ENCODE peak calls at places on chromosomes 13 and 19, in six cellular contexts. P is mesenchymal stem cell, M is IMR-90, A is neuronal stem cell, O is H1, J is trophoblast cell. H is an unnamed sample. For H3K27me3, the result is how much of the 10 kb centered on the place peaks cover.

GRCh38 chr19:2266183-2266993 is 10.2 kb upstream of the JSRP1 start:
- DNase-seq in P (peak), M (peak), A (no peak), O (no peak), J (peak), H (no peak)

GRCh38 chr19:39826311-39826945 is 7.5 kb downstream of the DYRK1B start:
- DNase-seq in P (no peak), M (no peak), A (no peak), O (no peak), J (no peak), H (no peak)

GRCh38 chr13:21911916-21912315 is 241.0 kb downstream of the FGF9 start:
- DNase-seq in P (no peak), M (no peak), A (no peak), O (no peak), J (no peak), H (peak)

GRCh38 chr19:21586341-21587116 is 81.1 kb downstream of the ZNF429 start:
- DNase-seq in P (no peak), M (no peak), A (no peak), O (no peak), J (peak), H (peak)

GRCh38 chr13:32423592-32423991 is 4.3 kb downstream of the N4BP2L1 start:
- DNase-seq in P (no peak), M (no peak), A (no peak), O (no peak), J (no peak), H (no peak)

GRCh38 chr13:75715598-75716523 is 79.7 kb downstream of the LMO7 start:
- DNase-seq in P (peak), M (no peak), A (no peak), O (no peak), J (peak), H (no peak)

GRCh38 chr19:10290876-10291553 is 1.3 kb downstream of the ICAM5 start:
- DNase-seq in P (peak), M (peak), A (no peak), O (no peak), J (peak), H (peak)

GRCh38 chr13:102580552-102581169 is 16.1 kb upstream of the TPP2 start:
- DNase-seq in P (peak), M (peak), A (peak), O (no peak), J (peak), H (peak)

GRCh38 chr19:56508282-56508778 is 675 bp downstream of the ZNF471 start:
- DNase-seq in P (no peak), M (no peak), A (no peak), O (no peak), J (no peak), H (no peak)

GRCh38 chr13:23804166-23804565 is 85.0 kb downstream of the MIPEP start:
- DNase-seq in P (no peak), M (no peak), A (no peak), O (no peak), J (no peak), H (no peak)

GRCh38 chr13:97121894-97122293 is 100.2 kb upstream of the MBNL2 start:
- DNase-seq in P (peak), M (peak), A (no peak), O (no peak), J (peak), H (peak)

GRCh38 chr13:97015661-97016350 is 21.5 kb upstream of the OXGR1 start:
- DNase-seq in P (no peak), M (no peak), A (no peak), O (no peak), J (no peak), H (no peak)

GRCh38 chr13:68748038-68748437 is 1359.6 kb upstream of the ATXN8OS start:
- DNase-seq in P (no peak), M (no peak), A (no peak), O (no peak), J (no peak), H (no peak)

GRCh38 chr13:48456546-48456945 is 43.6 kb upstream of the LPAR6 start:
- DNase-seq in P (no peak), M (no peak), A (no peak), O (no peak), J (no peak), H (no peak)

GRCh38 chr19:42097461-42097860 is 21.5 kb downstream of the ZNF574 start:
- DNase-seq in P (no peak), M (no peak), A (no peak), O (no peak), J (peak), H (no peak)

GRCh38 chr13:31037351-31037750 is 104.9 kb downstream of the TEX26 start:
- DNase-seq in P (no peak), M (no peak), A (no peak), O (no peak), J (no peak), H (no peak)

GRCh38 chr13:34361528-34361927 is 543.6 kb downstream of the RFC3 start:
- DNase-seq in P (no peak), M (no peak), A (no peak), O (no peak), J (peak), H (no peak)

GRCh38 chr13:67122251-67122650 is 107.9 kb downstream of the PCDH9 start:
- DNase-seq in P (no peak), M (no peak), A (no peak), O (no peak), J (no peak), H (no peak)

DNA sequence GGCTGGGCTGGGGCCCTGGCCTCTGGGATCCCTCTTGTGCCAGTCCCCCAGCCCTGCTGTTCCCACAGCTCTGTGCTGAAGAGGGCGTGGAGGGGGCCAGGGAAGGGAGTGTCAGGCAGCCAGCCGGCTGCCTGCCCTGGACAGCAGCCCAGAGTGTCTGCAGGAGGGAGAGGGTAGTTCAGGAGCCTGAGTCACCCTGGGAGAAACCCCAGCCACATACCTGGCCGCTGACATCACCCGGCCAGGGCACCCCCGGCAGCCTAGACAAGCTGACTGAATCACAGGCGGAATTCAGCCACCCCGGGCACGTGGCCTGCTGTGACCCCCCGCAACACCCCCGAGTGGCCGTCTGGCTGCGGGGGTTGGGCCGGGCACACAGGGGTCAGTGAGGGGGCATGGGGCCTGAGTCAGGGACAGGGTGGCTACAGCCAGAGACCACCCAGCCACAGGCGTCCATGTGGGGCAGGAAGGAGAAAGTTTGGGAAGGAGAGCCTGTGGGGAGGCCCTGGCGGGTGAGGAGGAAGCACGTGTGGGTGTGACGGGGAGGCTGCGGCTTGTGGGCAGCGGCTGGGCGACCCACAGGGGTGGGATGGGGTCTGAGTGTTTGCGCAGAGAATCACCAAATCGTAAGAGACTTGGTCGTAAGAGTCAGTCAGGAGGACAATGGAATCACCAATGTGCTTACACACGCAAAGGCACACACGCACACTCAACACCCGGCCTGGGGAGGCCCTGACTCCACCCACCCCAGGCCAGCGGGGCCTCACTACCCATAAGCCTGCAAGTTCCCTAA is 11.9 kb upstream of the FOSB start:
- DNase-seq in P (peak), M (peak), A (no peak), O (no peak), J (peak), H (peak)
- H3K4ac ChIP-seq in P (no peak), M (peak), A (no peak), O (peak), J (peak), H (peak)

GRCh38 chr13:50384724-50385123 is 369.5 kb downstream of the KCNRG start:
- DNase-seq in P (no peak), M (no peak), A (no peak), O (no peak), J (no peak), H (no peak)

GRCh38 chr13:50386527-50387123 is 371.4 kb downstream of the KCNRG start:
- DNase-seq in P (peak), M (peak), A (peak), O (no peak), J (no peak), H (peak)

GRCh38 chr13:50388481-50388880 is 373.2 kb downstream of the KCNRG start:
- DNase-seq in P (no peak), M (no peak), A (no peak), O (no peak), J (no peak), H (no peak)

GRCh38 chr13:50389726-50390125 is 374.5 kb downstream of the KCNRG start:
- DNase-seq in P (no peak), M (no peak), A (no peak), O (no peak), J (no peak), H (no peak)

GRCh38 chr13:50387124-50387581 is 371.9 kb downstream of the KCNRG start:
- DNase-seq in P (peak), M (peak), A (peak), O (no peak), J (peak), H (peak)
- H3K4me3 ChIP-seq in P (peak), M (no peak), A (no peak), O (no peak), J (no peak), H (no peak)

GRCh38 chr19:4234142-4234861 is 5.0 kb downstream of the EBI3 start:
- DNase-seq in P (peak), M (no peak), A (no peak), O (no peak), J (peak), H (no peak)

GRCh38 chr19:4234862-4235201 is 5.5 kb downstream of the EBI3 start:
- DNase-seq in P (no peak), M (no peak), A (no peak), O (no peak), J (peak), H (no peak)

GRCh38 chr19:4233282-4233853 is 4.0 kb downstream of the EBI3 start:
- DNase-seq in P (peak), M (peak), A (no peak), O (no peak), J (peak), H (peak)

GRCh38 chr19:4229179-4229931 is at the start of gene EBI3:
- DNase-seq in P (peak), M (peak), A (no peak), O (no peak), J (peak), H (peak)

DNA sequence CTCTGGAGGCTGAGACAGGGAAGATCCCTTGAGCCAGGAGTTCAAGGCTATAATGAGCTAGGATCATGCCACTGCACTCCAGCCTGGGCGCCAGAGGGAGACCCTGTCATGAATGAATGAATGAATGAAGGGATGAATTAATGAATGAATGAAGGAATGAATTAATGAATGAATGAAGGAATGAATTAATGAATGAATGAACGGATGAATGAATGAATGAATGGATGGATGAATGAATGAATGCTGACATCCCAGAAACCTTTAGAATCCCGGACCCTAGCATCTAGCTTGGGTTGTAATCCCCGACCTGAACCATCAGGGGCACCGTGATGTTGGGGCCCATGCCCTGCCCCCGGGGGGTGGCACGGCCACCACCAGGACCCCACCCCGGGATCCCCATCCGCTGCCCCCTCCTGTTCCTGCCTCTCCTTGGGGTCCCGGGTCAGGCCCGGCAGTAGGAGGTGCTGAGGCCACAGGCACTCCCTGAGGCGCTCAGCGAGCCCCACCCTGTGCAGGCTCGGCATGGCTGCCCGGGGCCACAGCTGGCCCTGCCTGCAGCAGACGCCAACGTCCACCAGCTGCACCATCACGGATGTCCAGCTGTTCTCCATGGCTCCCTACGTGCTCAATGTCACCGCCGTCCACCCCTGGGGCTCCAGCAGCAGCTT is 3.4 kb downstream of the EBI3 start:
- DNase-seq in P (no peak), M (no peak), A (no peak), O (no peak), J (peak), H (no peak)
- H3K27me3 ChIP-seq in P (under half), M (under half), A (under half), O (under half), J (under half), H (under half)

GRCh38 chr13:98332222-98332621 is 155.2 kb upstream of the RNF113B start:
- DNase-seq in P (no peak), M (no peak), A (no peak), O (no peak), J (no peak), H (no peak)
- H3K4ac ChIP-seq in P (no peak), M (no peak), A (no peak), O (no peak), J (no peak), H (no peak)

DNA sequence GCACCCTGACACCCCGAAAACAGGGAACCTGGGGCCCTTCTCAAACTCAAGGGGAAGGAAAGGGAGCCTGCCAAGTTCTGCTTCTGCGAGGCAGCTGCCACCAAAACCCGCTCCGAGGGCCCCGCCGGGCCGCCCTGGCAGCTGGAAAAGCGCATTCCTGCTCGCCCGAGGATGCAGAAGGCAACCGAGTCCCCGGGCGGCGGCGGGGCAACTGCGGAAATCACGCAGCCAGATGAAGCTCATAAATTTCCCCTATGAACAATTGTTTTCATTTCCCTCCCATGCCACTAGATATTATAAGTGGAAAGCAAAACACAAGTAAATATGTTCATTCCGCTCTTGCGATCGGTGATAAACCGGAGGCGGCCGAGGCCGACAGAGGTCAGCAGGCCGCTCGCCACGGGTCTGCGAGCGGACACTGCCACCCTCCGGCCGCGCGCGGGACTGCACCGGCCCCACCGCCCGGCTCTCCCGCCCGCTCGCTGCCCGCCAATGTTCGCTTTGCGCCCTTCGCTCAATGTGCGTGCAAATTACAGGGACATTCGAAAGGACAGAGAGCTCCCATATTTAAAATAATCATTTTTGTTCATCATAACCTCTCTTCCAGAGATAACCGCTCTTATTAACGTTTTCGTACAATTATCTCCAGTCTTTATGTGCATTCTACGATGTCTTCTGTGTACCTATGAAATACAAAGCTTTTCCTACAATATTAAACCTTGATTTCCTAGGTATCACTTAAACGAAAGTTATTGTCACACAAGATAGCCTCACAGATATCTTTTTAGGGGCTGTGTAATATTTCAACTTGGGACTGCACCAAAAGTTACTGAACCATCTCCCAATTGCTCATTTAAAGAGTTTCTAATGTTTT is 120.8 kb upstream of the ZNF507 start:
- DNase-seq in P (peak), M (peak), A (peak), O (no peak), J (peak), H (peak)
- H3K4me3 ChIP-seq in P (peak), M (no peak), A (peak), O (peak), J (no peak), H (no peak)

GRCh38 chr13:41457589-41458186 is 338 bp downstream of the RGCC start:
- DNase-seq in P (no peak), M (no peak), A (no peak), O (no peak), J (peak), H (peak)

GRCh38 chr13:41458187-41458938 is 1.0 kb downstream of the RGCC start:
- DNase-seq in P (peak), M (peak), A (no peak), O (no peak), J (peak), H (peak)

GRCh38 chr13:41460930-41461329 is 3.6 kb downstream of the RGCC start:
- DNase-seq in P (no peak), M (no peak), A (no peak), O (no peak), J (no peak), H (no peak)

GRCh38 chr13:41459754-41460111 is 2.4 kb downstream of the RGCC start:
- DNase-seq in P (no peak), M (no peak), A (no peak), O (no peak), J (no peak), H (no peak)

DNA sequence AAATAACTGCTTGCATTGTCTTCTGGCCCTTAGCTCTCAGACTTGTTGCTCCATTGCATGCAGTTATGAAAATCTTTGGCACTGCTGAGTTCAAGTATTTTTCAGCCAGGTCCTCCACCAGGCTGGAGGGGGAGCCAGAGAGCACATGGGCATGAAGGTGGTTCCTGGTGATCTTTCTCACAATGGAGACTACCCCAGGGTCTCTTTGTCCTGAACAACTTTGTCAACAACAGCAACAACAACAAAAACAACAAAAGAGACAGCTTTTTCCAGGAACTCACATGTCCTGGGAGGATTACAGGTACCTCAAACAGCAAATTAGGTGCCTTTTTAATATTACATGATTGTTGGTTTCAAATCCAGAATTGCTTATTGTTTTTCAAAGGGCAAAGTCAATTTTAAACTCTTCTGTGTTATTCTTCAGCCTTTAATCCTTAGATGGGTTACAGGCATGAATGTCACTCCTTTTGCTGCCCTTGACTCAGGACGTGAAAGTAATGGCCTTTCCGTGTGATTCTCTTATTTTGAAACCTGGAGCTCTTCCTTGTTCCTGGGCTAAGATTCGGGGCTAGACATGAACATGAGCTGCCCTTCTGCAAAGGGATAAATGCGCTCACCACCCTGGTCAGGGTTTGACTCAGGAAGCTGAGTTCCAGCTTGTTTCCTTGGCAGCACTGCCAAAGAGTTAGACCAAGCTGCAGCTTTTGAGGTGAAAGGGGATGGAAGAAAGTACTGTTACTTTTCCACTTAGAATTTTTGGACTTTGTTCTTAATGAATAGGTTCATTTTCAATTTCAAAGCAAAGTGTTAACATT is 1.8 kb downstream of the RGCC start:
- DNase-seq in P (peak), M (peak), A (no peak), O (no peak), J (peak), H (peak)
- H3K27me3 ChIP-seq in P (under half), M (under half), A (under half), O (half or more), J (under half), H (under half)

DNA sequence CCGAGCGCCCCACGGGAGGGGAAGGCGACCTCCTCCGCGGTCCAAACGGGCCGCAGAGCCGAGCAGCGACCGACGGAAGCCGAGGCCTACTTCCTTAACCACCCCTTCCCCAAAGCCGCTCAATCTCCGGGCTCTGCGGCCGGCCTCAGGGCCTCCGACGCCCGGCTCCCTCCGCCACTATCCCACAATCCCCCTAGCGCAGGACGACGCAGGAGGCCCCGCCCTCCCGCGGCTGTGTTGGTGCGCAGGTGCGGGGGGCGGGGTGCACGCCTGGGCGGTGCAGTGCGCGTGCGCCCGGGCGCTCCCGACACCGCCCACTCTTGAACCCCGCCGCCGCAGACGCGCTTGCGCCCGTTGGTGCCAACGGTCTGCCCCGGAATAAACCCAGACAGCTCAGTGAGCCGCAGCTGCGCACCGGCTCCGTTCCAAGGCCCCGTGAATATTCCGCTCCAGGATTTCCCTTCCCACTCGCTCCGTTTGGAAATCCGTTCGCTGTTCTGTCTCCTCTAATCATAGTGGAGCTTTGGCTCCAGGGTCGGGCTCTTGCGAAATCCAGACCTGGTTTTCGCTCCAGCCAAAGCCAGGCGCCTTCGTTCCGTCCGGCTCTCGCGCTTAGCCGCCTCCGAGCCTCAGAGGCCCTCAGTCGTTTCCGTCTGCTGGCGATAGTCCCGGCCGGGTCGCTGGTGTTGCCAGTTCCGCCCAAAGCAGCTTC is at the start of gene PPP6R1:
- DNase-seq in P (peak), M (peak), A (peak), O (peak), J (peak), H (peak)
- H3K4ac ChIP-seq in P (peak), M (peak), A (no peak), O (no peak), J (peak), H (peak)

GRCh38 chr13:110779046-110779445 is 65.5 kb downstream of the ING1 start:
- DNase-seq in P (no peak), M (no peak), A (no peak), O (no peak), J (no peak), H (no peak)
- H3K4me3 ChIP-seq in P (no peak), M (no peak), A (no peak), O (no peak), J (no peak), H (no peak)